ENCODE peak calls at places on chromosomes 11 and 22, in six cellular contexts. One of them, this sample, is unnamed.

GRCh38 chr22:39503590-39503989 is 1.5 kb downstream of the MIEF1 start:
- DNase-seq in HCT116: no peak
- DNase-seq in midbrain: no peak
- DNase-seq in nucleus accumbens: no peak
- DNase-seq in activated B cell treated with CpG ODN at 0.5 μM for 24 hours: no peak
- DNase-seq in CD8-positive, alpha-beta memory T cell: no peak
- DNase-seq in this sample: no peak

GRCh38 chr11:102836290-102836875 is 7.0 kb downstream of the MMP3 start:
- DNase-seq in CD8-positive, alpha-beta memory T cell: no peak
- DNase-seq in midbrain: no peak
- DNase-seq in HCT116: no peak
- DNase-seq in nucleus accumbens: no peak
- DNase-seq in activated B cell treated with CpG ODN at 0.5 μM for 24 hours: no peak
- DNase-seq in this sample: no peak

GRCh38 chr22:23591203-23591791 is 11.2 kb upstream of the IGLL1 start:
- DNase-seq in nucleus accumbens: peak
- DNase-seq in midbrain: peak
- DNase-seq in CD8-positive, alpha-beta memory T cell: peak
- DNase-seq in HCT116: peak
- DNase-seq in activated B cell treated with CpG ODN at 0.5 μM for 24 hours: peak
- DNase-seq in this sample: peak

GRCh38 chr11:86740628-86741488 is 59.5 kb upstream of the PRSS23 start:
- DNase-seq in activated B cell treated with CpG ODN at 0.5 μM for 24 hours: no peak
- DNase-seq in midbrain: no peak
- DNase-seq in CD8-positive, alpha-beta memory T cell: no peak
- DNase-seq in HCT116: peak
- DNase-seq in nucleus accumbens: no peak
- DNase-seq in this sample: peak

GRCh38 chr22:48055827-48056226 is 1293.4 kb downstream of the TBC1D22A start:
- DNase-seq in activated B cell treated with CpG ODN at 0.5 μM for 24 hours: no peak
- DNase-seq in nucleus accumbens: no peak
- DNase-seq in HCT116: no peak
- DNase-seq in CD8-positive, alpha-beta memory T cell: no peak
- DNase-seq in midbrain: no peak
- DNase-seq in this sample: no peak

GRCh38 chr11:19520681-19521080 is 192.0 kb upstream of the NAV2 start:
- DNase-seq in HCT116: no peak
- DNase-seq in activated B cell treated with CpG ODN at 0.5 μM for 24 hours: no peak
- DNase-seq in midbrain: no peak
- DNase-seq in CD8-positive, alpha-beta memory T cell: no peak
- DNase-seq in nucleus accumbens: no peak
- DNase-seq in this sample: no peak

GRCh38 chr11:78685156-78685555 is 110.5 kb upstream of the NARS2 start:
- DNase-seq in activated B cell treated with CpG ODN at 0.5 μM for 24 hours: no peak
- DNase-seq in nucleus accumbens: no peak
- DNase-seq in midbrain: no peak
- DNase-seq in CD8-positive, alpha-beta memory T cell: no peak
- DNase-seq in HCT116: no peak
- DNase-seq in this sample: no peak

GRCh38 chr11:47325271-47326041 is 27.0 kb downstream of the MYBPC3 start:
- DNase-seq in nucleus accumbens: no peak
- DNase-seq in activated B cell treated with CpG ODN at 0.5 μM for 24 hours: no peak
- DNase-seq in HCT116: no peak
- DNase-seq in midbrain: no peak
- DNase-seq in CD8-positive, alpha-beta memory T cell: no peak
- DNase-seq in this sample: no peak

GRCh38 chr11:105282658-105283057 is 143.1 kb upstream of the CARD18 start:
- DNase-seq in activated B cell treated with CpG ODN at 0.5 μM for 24 hours: no peak
- DNase-seq in CD8-positive, alpha-beta memory T cell: no peak
- DNase-seq in midbrain: no peak
- DNase-seq in nucleus accumbens: no peak
- DNase-seq in HCT116: no peak
- DNase-seq in this sample: no peak

GRCh38 chr22:23790819-23791736 is 4.3 kb downstream of the SMARCB1 start:
- DNase-seq in midbrain: no peak
- DNase-seq in CD8-positive, alpha-beta memory T cell: no peak
- DNase-seq in HCT116: no peak
- DNase-seq in nucleus accumbens: no peak
- DNase-seq in activated B cell treated with CpG ODN at 0.5 μM for 24 hours: no peak
- DNase-seq in this sample: no peak

GRCh38 chr11:67504950-67505561 is at the start of gene PITPNM1:
- DNase-seq in CD8-positive, alpha-beta memory T cell: peak
- DNase-seq in HCT116: no peak
- DNase-seq in midbrain: peak
- DNase-seq in nucleus accumbens: peak
- DNase-seq in activated B cell treated with CpG ODN at 0.5 μM for 24 hours: peak
- DNase-seq in this sample: no peak

GRCh38 chr11:34600339-34601084 is 20.4 kb upstream of the EHF start:
- DNase-seq in CD8-positive, alpha-beta memory T cell: no peak
- DNase-seq in midbrain: no peak
- DNase-seq in nucleus accumbens: no peak
- DNase-seq in activated B cell treated with CpG ODN at 0.5 μM for 24 hours: no peak
- DNase-seq in HCT116: peak
- DNase-seq in this sample: no peak

GRCh38 chr11:17894929-17895658 is 117.8 kb downstream of the SERGEF start:
- DNase-seq in CD8-positive, alpha-beta memory T cell: no peak
- DNase-seq in midbrain: peak
- DNase-seq in HCT116: no peak
- DNase-seq in activated B cell treated with CpG ODN at 0.5 μM for 24 hours: no peak
- DNase-seq in nucleus accumbens: peak
- DNase-seq in this sample: no peak

GRCh38 chr11:614583-615452 is 932 bp downstream of the IRF7 start:
- DNase-seq in nucleus accumbens: no peak
- DNase-seq in midbrain: no peak
- DNase-seq in activated B cell treated with CpG ODN at 0.5 μM for 24 hours: peak
- DNase-seq in CD8-positive, alpha-beta memory T cell: no peak
- DNase-seq in HCT116: no peak
- DNase-seq in this sample: no peak

GRCh38 chr22:39242809-39243442 is 1.9 kb downstream of the PDGFB start:
- DNase-seq in activated B cell treated with CpG ODN at 0.5 μM for 24 hours: no peak
- DNase-seq in nucleus accumbens: no peak
- DNase-seq in HCT116: no peak
- DNase-seq in CD8-positive, alpha-beta memory T cell: peak
- DNase-seq in midbrain: no peak
- DNase-seq in this sample: peak

GRCh38 chr11:3802016-3802790 is 4.8 kb upstream of the NUP98 start:
- DNase-seq in CD8-positive, alpha-beta memory T cell: no peak
- DNase-seq in HCT116: no peak
- DNase-seq in midbrain: no peak
- DNase-seq in nucleus accumbens: no peak
- DNase-seq in activated B cell treated with CpG ODN at 0.5 μM for 24 hours: no peak
- DNase-seq in this sample: no peak

GRCh38 chr11:62546244-62546936 is at the start of gene AHNAK:
- DNase-seq in midbrain: peak
- DNase-seq in nucleus accumbens: no peak
- DNase-seq in HCT116: no peak
- DNase-seq in activated B cell treated with CpG ODN at 0.5 μM for 24 hours: peak
- DNase-seq in CD8-positive, alpha-beta memory T cell: peak
- DNase-seq in this sample: peak

GRCh38 chr11:10539339-10539738 is 1.6 kb downstream of the RNF141 start:
- DNase-seq in nucleus accumbens: no peak
- DNase-seq in HCT116: no peak
- DNase-seq in CD8-positive, alpha-beta memory T cell: no peak
- DNase-seq in midbrain: no peak
- DNase-seq in activated B cell treated with CpG ODN at 0.5 μM for 24 hours: no peak
- DNase-seq in this sample: no peak

GRCh38 chr11:49432242-49432848 is 223.9 kb upstream of the FOLH1 start:
- DNase-seq in activated B cell treated with CpG ODN at 0.5 μM for 24 hours: no peak
- DNase-seq in HCT116: no peak
- DNase-seq in CD8-positive, alpha-beta memory T cell: no peak
- DNase-seq in nucleus accumbens: no peak
- DNase-seq in midbrain: no peak
- DNase-seq in this sample: no peak

GRCh38 chr11:88341852-88342251 is 4.3 kb upstream of the CTSC start:
- DNase-seq in midbrain: no peak
- DNase-seq in CD8-positive, alpha-beta memory T cell: no peak
- DNase-seq in activated B cell treated with CpG ODN at 0.5 μM for 24 hours: no peak
- DNase-seq in nucleus accumbens: no peak
- DNase-seq in HCT116: no peak
- DNase-seq in this sample: no peak

GRCh38 chr11:84501750-84502149 is 1125.4 kb downstream of the DLG2 start:
- DNase-seq in activated B cell treated with CpG ODN at 0.5 μM for 24 hours: no peak
- DNase-seq in HCT116: no peak
- DNase-seq in nucleus accumbens: no peak
- DNase-seq in midbrain: no peak
- DNase-seq in CD8-positive, alpha-beta memory T cell: no peak
- DNase-seq in this sample: no peak

GRCh38 chr11:44874284-44874683 is 76.4 kb downstream of the TP53I11 start:
- DNase-seq in activated B cell treated with CpG ODN at 0.5 μM for 24 hours: no peak
- DNase-seq in midbrain: no peak
- DNase-seq in nucleus accumbens: no peak
- DNase-seq in HCT116: no peak
- DNase-seq in CD8-positive, alpha-beta memory T cell: no peak
- DNase-seq in this sample: no peak

GRCh38 chr11:7688238-7688826 is 15.0 kb upstream of the CYB5R2 start:
- DNase-seq in CD8-positive, alpha-beta memory T cell: peak
- DNase-seq in HCT116: peak
- DNase-seq in midbrain: peak
- DNase-seq in activated B cell treated with CpG ODN at 0.5 μM for 24 hours: no peak
- DNase-seq in nucleus accumbens: no peak
- DNase-seq in this sample: peak

GRCh38 chr11:26043665-26044064 is 288.3 kb upstream of the ANO3 start:
- DNase-seq in midbrain: no peak
- DNase-seq in HCT116: no peak
- DNase-seq in nucleus accumbens: no peak
- DNase-seq in activated B cell treated with CpG ODN at 0.5 μM for 24 hours: no peak
- DNase-seq in CD8-positive, alpha-beta memory T cell: no peak
- DNase-seq in this sample: no peak

GRCh38 chr22:30315962-30316576 is 10.7 kb downstream of the TBC1D10A start:
- DNase-seq in HCT116: no peak
- DNase-seq in midbrain: no peak
- DNase-seq in activated B cell treated with CpG ODN at 0.5 μM for 24 hours: no peak
- DNase-seq in nucleus accumbens: no peak
- DNase-seq in CD8-positive, alpha-beta memory T cell: no peak
- DNase-seq in this sample: no peak

GRCh38 chr22:50218996-50219727 is 18.4 kb downstream of the SELENOO start:
- DNase-seq in CD8-positive, alpha-beta memory T cell: no peak
- DNase-seq in activated B cell treated with CpG ODN at 0.5 μM for 24 hours: no peak
- DNase-seq in midbrain: no peak
- DNase-seq in nucleus accumbens: no peak
- DNase-seq in HCT116: peak
- DNase-seq in this sample: peak

GRCh38 chr22:44396021-44396726 is 83.4 kb upstream of the SHISAL1 start:
- DNase-seq in midbrain: no peak
- DNase-seq in activated B cell treated with CpG ODN at 0.5 μM for 24 hours: peak
- DNase-seq in CD8-positive, alpha-beta memory T cell: no peak
- DNase-seq in nucleus accumbens: no peak
- DNase-seq in HCT116: no peak
- DNase-seq in this sample: no peak

GRCh38 chr11:102268083-102268984 is 49.0 kb upstream of the BIRC3 start:
- DNase-seq in midbrain: peak
- DNase-seq in CD8-positive, alpha-beta memory T cell: peak
- DNase-seq in HCT116: peak
- DNase-seq in activated B cell treated with CpG ODN at 0.5 μM for 24 hours: peak
- DNase-seq in nucleus accumbens: no peak
- DNase-seq in this sample: peak

GRCh38 chr22:42344391-42344861 is 74.0 kb upstream of the TCF20 start:
- DNase-seq in nucleus accumbens: peak
- DNase-seq in activated B cell treated with CpG ODN at 0.5 μM for 24 hours: no peak
- DNase-seq in CD8-positive, alpha-beta memory T cell: no peak
- DNase-seq in midbrain: peak
- DNase-seq in HCT116: no peak
- DNase-seq in this sample: no peak

GRCh38 chr11:78914503-78914902 is 339.8 kb upstream of the NARS2 start:
- DNase-seq in nucleus accumbens: no peak
- DNase-seq in activated B cell treated with CpG ODN at 0.5 μM for 24 hours: no peak
- DNase-seq in CD8-positive, alpha-beta memory T cell: no peak
- DNase-seq in HCT116: no peak
- DNase-seq in midbrain: no peak
- DNase-seq in this sample: no peak

GRCh38 chr11:12692238-12693074 is 18.2 kb downstream of the TEAD1 start:
- DNase-seq in HCT116: peak
- DNase-seq in activated B cell treated with CpG ODN at 0.5 μM for 24 hours: no peak
- DNase-seq in nucleus accumbens: no peak
- DNase-seq in midbrain: peak
- DNase-seq in CD8-positive, alpha-beta memory T cell: no peak
- DNase-seq in this sample: peak

This sample was measured in dermis microvascular lymphatic vessel endothelial cell.